ENCODE peak calls at places on chromosome 19, in nine cellular contexts. R is EL; F is stimulated activated CD4-positive, alpha-beta T cell treated with anti-CD3 and anti-CD28 coated beads, Interleukin-1b, Interleukin-23, amount 100 ng/mL, for 24 hours; I is NCI-H460; Z is SK-MEL-5; S is activated T-helper 1 cell treated with anti-CD3 and anti-CD28 coated beads, Interleukin-2, amount 50 U/mL, for 16 hours; C is cardiac fibroblast; V is fibroblast of lung; U is activated CD4-positive, alpha-beta memory T cell treated with anti-CD3 and anti-CD28 coated beads for 36 hours. A is an unnamed sample.

GRCh38 chr19:4495471-4495870 is 22.8 kb downstream of the PLIN4 start:
- DNase-seq in I (peak; percentile 9), V (no peak), R (no peak), U (no peak), S (no peak), Z (no peak), F (no peak), C (no peak), A (no peak)

GRCh38 chr19:28634837-28635236 is 578.1 kb downstream of the UQCRFS1 start:
- DNase-seq in I (no peak), S (no peak), C (no peak), U (no peak), V (no peak), R (no peak), F (no peak), Z (no peak), A (no peak)

GRCh38 chr19:37932985-37933953 is 26.3 kb downstream of the SIPA1L3 start:
- DNase-seq in S (no peak), U (no peak), I (no peak), V (peak; percentile 25), Z (no peak), C (peak; percentile 34), F (no peak), R (peak; percentile 68), A (no peak)

GRCh38 chr19:18765224-18765623 is 25.9 kb downstream of the COMP start:
- DNase-seq in S (no peak), V (no peak), U (no peak), I (no peak), Z (no peak), R (no peak), F (no peak), C (no peak), A (no peak)

GRCh38 chr19:33522371-33522662 is 726 bp upstream of the PEPD start:
- DNase-seq in I (no peak), S (no peak), Z (no peak), F (no peak), R (no peak), V (no peak), U (no peak), C (no peak), A (no peak)

GRCh38 chr19:46604781-46605355 is 3.7 kb downstream of the CALM3 start:
- DNase-seq in V (no peak), Z (no peak), I (no peak), R (no peak), U (no peak), C (no peak), S (no peak), F (no peak), A (no peak)

GRCh38 chr19:3285647-3286176 is 61.3 kb downstream of the CELF5 start:
- DNase-seq in I (no peak), Z (no peak), U (peak; percentile 77), V (peak; percentile 35), S (peak; percentile 28), R (no peak), C (peak; percentile 28), F (no peak), A (no peak)

GRCh38 chr19:13260883-13261653 is 110.9 kb downstream of the IER2 start:
- DNase-seq in C (peak; percentile 60), S (no peak), U (peak; percentile 57), Z (peak; percentile 74), F (no peak), I (peak; percentile 35), R (peak; percentile 87), V (peak; percentile 88), A (peak; percentile 40)

GRCh38 chr19:14375582-14376291 is 5.5 kb upstream of the ADGRE5 start:
- DNase-seq in U (no peak), Z (no peak), S (no peak), C (peak; percentile 27), R (no peak), F (no peak), V (no peak), I (no peak), A (no peak)

GRCh38 chr19:5961969-5962945 is 15.7 kb downstream of the RANBP3 start:
- DNase-seq in F (no peak), I (no peak), R (no peak), S (peak; percentile 38), C (peak; percentile 75), Z (peak; percentile 16), U (peak; percentile 84), V (peak; percentile 69), A (no peak)

GRCh38 chr19:15123900-15124299 is 16.7 kb downstream of the SYDE1 start:
- DNase-seq in Z (peak; percentile 26), U (no peak), R (no peak), I (no peak), C (peak; percentile 55), V (no peak), F (no peak), S (no peak), A (no peak)

GRCh38 chr19:46635920-46636761 is at the start of gene GNG8:
- DNase-seq in U (peak; percentile 48), R (no peak), F (no peak), S (no peak), C (no peak), V (no peak), Z (no peak), I (no peak), A (no peak)

GRCh38 chr19:42422092-42422575 is 5.1 kb downstream of the LIPE start:
- DNase-seq in F (no peak), R (no peak), V (no peak), I (no peak), U (no peak), C (no peak), Z (no peak), S (no peak), A (no peak)